ENCODE peak calls at places on chromosomes 3 and 15, in eight cellular contexts. Z is MM.1S, B is brain microvascular endothelial cell, X is cardiac muscle cell, C is adrenal gland, S is BE2C, I is lower lobe of right lung, D is WERI-Rb-1. E is an unnamed sample. For H3K27me3, the result is how much of the 10 kb centered on the place peaks cover.

GRCh38 chr3:127822836-127823589 is 698 bp upstream of the MGLL start:
- DNase-seq in Z (no peak), B (no peak), X (peak), C (peak), S (peak), I (peak), D (peak), E (peak)

GRCh38 chr15:41546846-41547786 is 3.1 kb upstream of the RPAP1 start:
- DNase-seq in Z (no peak), B (peak), X (no peak), C (no peak), S (no peak), I (no peak), D (no peak), E (no peak)

GRCh38 chr3:134846943-134847342 is 51.9 kb downstream of the EPHB1 start:
- DNase-seq in Z (no peak), B (peak), X (peak), C (no peak), S (no peak), I (no peak), D (no peak), E (no peak)

GRCh38 chr3:12891985-12892839 is 50.8 kb upstream of the RPL32 start:
- DNase-seq in Z (peak), B (peak), X (peak), C (no peak), S (peak), I (peak), D (peak), E (peak)

GRCh38 chr3:53328750-53329149 is 18.6 kb downstream of the DCP1A start:
- DNase-seq in Z (no peak), B (no peak), X (peak), C (no peak), S (peak), I (no peak), D (no peak), E (no peak)

GRCh38 chr15:31062310-31062964 is 39.1 kb downstream of the TRPM1 start:
- DNase-seq in Z (no peak), B (no peak), X (no peak), C (no peak), S (no peak), I (no peak), D (no peak), E (no peak)

GRCh38 chr3:113531826-113532697 is at the start of gene SIDT1:
- DNase-seq in Z (peak), B (no peak), X (peak), C (peak), S (no peak), I (peak), D (no peak), E (peak)

GRCh38 chr3:142931222-142931621 is 32.3 kb downstream of the PAQR9 start:
- DNase-seq in Z (no peak), B (no peak), X (peak), C (no peak), S (peak), I (no peak), D (peak), E (no peak)

GRCh38 chr3:60743631-60744164 is 507.6 kb downstream of the FHIT start:
- DNase-seq in Z (no peak), B (no peak), X (no peak), C (no peak), S (peak), I (no peak), D (no peak), E (no peak)

GRCh38 chr15:78434134-78434533 is 3.9 kb upstream of the IREB2 start:
- DNase-seq in Z (no peak), B (no peak), X (no peak), C (no peak), S (no peak), I (no peak), D (no peak), E (no peak)

GRCh38 chr3:9163289-9163688 is 86.2 kb downstream of the SRGAP3 start:
- DNase-seq in Z (no peak), B (no peak), X (no peak), C (no peak), S (no peak), I (no peak), D (no peak), E (no peak)

GRCh38 chr15:46956456-46956855 is 760.8 kb upstream of the SEMA6D start:
- DNase-seq in Z (no peak), B (no peak), X (no peak), C (no peak), S (no peak), I (no peak), D (no peak), E (no peak)

GRCh38 chr15:23835944-23836343 is 148.8 kb upstream of the NDN start:
- DNase-seq in Z (no peak), B (no peak), X (no peak), C (no peak), S (no peak), I (no peak), D (no peak), E (no peak)

GRCh38 chr3:187136936-187137335 is 2.4 kb downstream of the RPL39L start:
- DNase-seq in Z (no peak), B (peak), X (no peak), C (no peak), S (no peak), I (no peak), D (no peak), E (no peak)

GRCh38 chr3:141530133-141530768 is 43.4 kb downstream of the RASA2 start:
- DNase-seq in Z (no peak), B (no peak), X (no peak), C (no peak), S (no peak), I (no peak), D (no peak), E (no peak)

GRCh38 chr15:61095804-61096506 is 133.1 kb downstream of the RORA start:
- DNase-seq in Z (no peak), B (no peak), X (no peak), C (no peak), S (no peak), I (no peak), D (no peak), E (no peak)

GRCh38 chr15:101386967-101387366 is 91.9 kb upstream of the SNRPA1 start:
- DNase-seq in Z (no peak), B (no peak), X (no peak), C (no peak), S (no peak), I (no peak), D (no peak), E (no peak)

GRCh38 chr3:126508539-126508938 is 9.0 kb downstream of the UROC1 start:
- DNase-seq in Z (no peak), B (no peak), X (no peak), C (no peak), S (no peak), I (peak), D (no peak), E (no peak)

GRCh38 chr3:158091526-158091925 is 14.7 kb downstream of the SHOX2 start:
- DNase-seq in Z (no peak), B (no peak), X (no peak), C (no peak), S (no peak), I (no peak), D (no peak), E (no peak)

GRCh38 chr15:64717735-64718495 is 57.5 kb downstream of the RBPMS2 start:
- DNase-seq in Z (no peak), B (no peak), X (no peak), C (no peak), S (no peak), I (no peak), D (no peak), E (no peak)

GRCh38 chr3:97949110-97949485 is 23.1 kb downstream of the RIOX2 start:
- DNase-seq in Z (no peak), B (no peak), X (no peak), C (no peak), S (no peak), I (no peak), D (no peak), E (no peak)

GRCh38 chr15:53962646-53963561 is 15.3 kb upstream of the UNC13C start:
- DNase-seq in Z (peak), B (peak), X (peak), C (peak), S (peak), I (peak), D (peak), E (peak)

GRCh38 chr3:13528217-13528801 is 20.6 kb upstream of the FBLN2 start:
- DNase-seq in Z (no peak), B (no peak), X (peak), C (no peak), S (peak), I (no peak), D (peak), E (no peak)

GRCh38 chr3:139481116-139481515 is 4.8 kb upstream of the RBP2 start:
- DNase-seq in Z (no peak), B (no peak), X (no peak), C (no peak), S (no peak), I (no peak), D (no peak), E (no peak)

GRCh38 chr3:44050867-44051266 is 190.8 kb upstream of the TOPAZ1 start:
- DNase-seq in Z (no peak), B (no peak), X (no peak), C (no peak), S (no peak), I (no peak), D (no peak), E (no peak)

GRCh38 chr3:150495563-150496168 is 50.6 kb downstream of the SERP1 start:
- DNase-seq in Z (peak), B (peak), X (peak), C (no peak), S (no peak), I (no peak), D (no peak), E (peak)

GRCh38 chr3:39809181-39809994 is at the start of gene MYRIP:
- DNase-seq in Z (peak), B (no peak), X (peak), C (peak), S (peak), I (peak), D (peak), E (peak)

GRCh38 chr15:62124176-62124952 is 40.7 kb downstream of the C2CD4B start:
- DNase-seq in Z (no peak), B (no peak), X (no peak), C (no peak), S (no peak), I (no peak), D (no peak), E (no peak)

GRCh38 chr15:70766597-70766996 is 3.2 kb upstream of the UACA start:
- DNase-seq in Z (no peak), B (no peak), X (no peak), C (no peak), S (no peak), I (no peak), D (no peak), E (no peak)

GRCh38 chr3:87197531-87197930 is 29.6 kb upstream of the CHMP2B start:
- DNase-seq in Z (no peak), B (no peak), X (no peak), C (no peak), S (no peak), I (no peak), D (no peak), E (peak)

GRCh38 chr3:113736548-113737089 is 9.4 kb downstream of the NAA50 start:
- DNase-seq in Z (peak), B (peak), X (peak), C (peak), S (peak), I (no peak), D (no peak), E (no peak)

GRCh38 chr3:155083313-155083905 is 3.3 kb downstream of the MME start:
- DNase-seq in Z (no peak), B (no peak), X (no peak), C (no peak), S (no peak), I (no peak), D (no peak), E (no peak)

GRCh38 chr15:31235298-31236183 is 91.1 kb upstream of the KLF13 start:
- DNase-seq in Z (no peak), B (peak), X (peak), C (peak), S (peak), I (no peak), D (no peak), E (no peak)

GRCh38 chr3:139715736-139716135 is 38.0 kb upstream of the NMNAT3 start:
- DNase-seq in Z (no peak), B (no peak), X (no peak), C (no peak), S (no peak), I (no peak), D (no peak), E (no peak)

GRCh38 chr3:12194209-12194608 is 35.5 kb upstream of the TIMP4 start:
- DNase-seq in Z (no peak), B (peak), X (no peak), C (no peak), S (no peak), I (no peak), D (no peak), E (no peak)

GRCh38 chr3:56885461-56885860 is 83.7 kb upstream of the ARHGEF3 start:
- DNase-seq in Z (no peak), B (no peak), X (no peak), C (no peak), S (no peak), I (no peak), D (no peak), E (no peak)

GRCh38 chr3:113174806-113175490 is 36.4 kb upstream of the BOC start:
- DNase-seq in Z (no peak), B (no peak), X (no peak), C (no peak), S (no peak), I (no peak), D (no peak), E (no peak)

DNA sequence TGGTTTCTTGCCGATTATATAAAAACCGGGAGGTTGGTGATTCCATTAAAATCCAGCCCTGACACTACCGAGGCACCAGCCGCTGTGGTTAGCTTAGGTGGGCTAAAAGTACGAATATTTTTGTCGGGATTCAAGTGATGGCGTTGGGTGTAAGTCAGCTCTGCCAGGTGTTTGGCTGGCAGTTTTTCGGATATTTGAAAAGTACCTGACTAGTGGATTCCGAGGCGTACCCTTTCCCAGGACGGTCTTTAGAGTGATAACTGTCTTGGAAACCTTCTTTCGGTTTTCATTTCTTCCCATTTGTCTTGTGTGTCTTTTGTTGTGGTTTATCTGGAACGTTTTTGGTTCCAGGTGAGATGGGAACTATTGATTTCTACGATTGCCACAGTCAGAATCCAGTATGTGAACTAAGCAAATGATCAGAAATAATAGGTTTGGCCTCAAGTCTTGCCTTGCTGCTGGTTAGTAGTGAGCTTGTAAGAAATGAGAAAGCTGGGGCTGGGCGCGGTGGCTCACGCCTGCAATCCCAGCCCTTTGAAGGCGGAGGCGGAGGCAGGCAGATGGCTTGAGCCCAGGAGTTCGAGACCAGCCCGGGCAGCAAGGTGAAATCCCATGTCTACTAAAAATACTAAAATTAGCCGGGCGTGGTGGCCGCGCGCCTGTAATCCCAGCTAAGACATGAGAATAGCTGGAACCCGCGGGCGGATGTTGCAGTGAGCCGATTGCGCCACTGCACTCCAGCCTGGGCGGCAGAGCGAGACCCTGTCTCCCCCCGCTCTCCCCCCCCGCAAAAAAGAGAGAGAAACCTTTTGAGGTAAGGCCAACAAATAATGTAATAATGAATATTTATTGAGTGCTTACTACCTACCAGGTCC is 1.4 kb downstream of the FYTTD1 start:
- DNase-seq in Z (peak), B (peak), X (peak), C (peak), S (peak), I (peak), D (peak), E (peak)
- H3K27me3 ChIP-seq in Z (under half), B (under half), X (under half), C (under half), S (under half), I (under half), D (under half), E (under half)

DNA sequence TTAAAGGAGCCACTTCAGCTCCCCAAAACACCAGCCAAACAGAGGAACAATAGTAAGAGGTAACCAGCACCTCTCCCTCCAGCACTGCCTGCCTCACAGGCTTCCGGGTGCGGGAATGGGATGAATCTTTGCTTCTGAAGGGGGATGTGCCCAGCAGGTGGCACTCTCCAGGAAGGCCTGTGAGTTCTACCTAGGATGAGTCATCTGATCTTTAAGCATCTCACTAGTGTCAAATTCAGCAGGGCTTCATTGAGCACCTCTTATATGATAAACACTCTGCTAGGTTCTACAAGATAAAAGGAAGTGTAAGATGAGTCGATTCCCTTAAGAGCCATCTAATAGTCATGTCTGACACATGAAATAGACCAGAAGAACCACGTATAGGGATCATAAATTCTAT is 237.4 kb upstream of the UMPS start:
- DNase-seq in Z (peak), B (no peak), X (peak), C (peak), S (peak), I (peak), D (peak), E (peak)
- TF ChIP-seq CTCF in Z (peak), B (peak), X (peak), C (peak), S (peak), I (peak), D (peak), E (peak)

GRCh38 chr3:72113564-72113963 is 328.6 kb upstream of the PROK2 start:
- DNase-seq in Z (no peak), B (no peak), X (no peak), C (no peak), S (no peak), I (no peak), D (no peak), E (no peak)
- H3K4me3 ChIP-seq in Z (no peak), B (no peak), X (no peak), C (no peak), S (no peak), I (no peak), D (no peak), E (no peak)

DNA sequence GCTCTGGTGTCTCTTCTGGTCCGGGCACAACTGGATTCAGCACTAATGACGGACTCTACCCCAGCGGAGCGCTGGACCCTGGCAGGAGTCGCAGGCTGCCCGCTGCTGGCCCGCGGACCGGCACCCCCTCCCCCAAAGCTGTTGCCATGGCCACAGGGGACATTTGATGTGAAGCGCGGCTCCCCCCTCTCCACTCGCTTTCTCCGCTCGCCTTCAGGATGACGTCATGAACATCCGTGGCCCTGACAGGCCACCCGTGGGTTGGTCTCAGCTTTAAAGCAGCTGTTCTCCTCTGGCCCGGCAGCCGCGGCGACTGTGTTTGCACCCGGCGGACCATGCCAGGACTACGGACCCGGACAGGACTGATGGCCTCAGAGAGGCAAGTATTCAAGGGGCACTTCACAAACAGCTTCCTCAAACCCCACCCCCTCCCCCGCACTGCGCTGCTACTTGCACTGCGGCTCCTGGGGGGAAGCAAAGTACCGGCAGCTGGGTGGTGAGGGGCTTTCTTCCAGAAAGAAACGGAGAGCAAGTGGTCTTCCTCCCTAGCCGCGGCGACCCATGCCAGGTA is 16.7 kb upstream of the AEN start:
- DNase-seq in Z (no peak), B (no peak), X (peak), C (peak), S (peak), I (no peak), D (peak), E (no peak)
- H3K27me3 ChIP-seq in Z (under half), B (under half), X (half or more), C (under half), S (under half), I (half or more), D (under half), E (under half)

GRCh38 chr3:129937717-129938116 is 36.8 kb upstream of the TRH start:
- DNase-seq in Z (no peak), B (no peak), X (no peak), C (no peak), S (no peak), I (no peak), D (no peak), E (no peak)

GRCh38 chr3:129936757-129937156 is 37.8 kb upstream of the TRH start:
- DNase-seq in Z (peak), B (peak), X (no peak), C (peak), S (peak), I (no peak), D (no peak), E (peak)

GRCh38 chr3:129934234-129935123 is 40.0 kb upstream of the TRH start:
- DNase-seq in Z (peak), B (peak), X (peak), C (peak), S (peak), I (no peak), D (no peak), E (peak)

GRCh38 chr3:129940086-129940485 is 34.4 kb upstream of the TRH start:
- DNase-seq in Z (no peak), B (no peak), X (no peak), C (no peak), S (no peak), I (no peak), D (no peak), E (no peak)

GRCh38 chr3:129938140-129938930 is 36.2 kb upstream of the TRH start:
- DNase-seq in Z (peak), B (no peak), X (no peak), C (no peak), S (no peak), I (no peak), D (peak), E (no peak)
- TF ChIP-seq CTCF in Z (no peak), B (no peak), X (no peak), C (no peak), S (peak), I (no peak), D (peak), E (no peak)